ENCODE peak calls at places on chromosome 18, in ten cellular contexts. G, E, N, K, X, P, Q, W, V and U are unnamed samples.

GRCh38 chr18:31321719-31322118 is 3.8 kb downstream of the DSG1 start:
- DNase-seq in G (no peak), E (no peak), N (no peak), K (no peak), X (no peak), P (no peak), Q (no peak), W (no peak), V (no peak), U (no peak)

GRCh38 chr18:10926565-10927194 is 222.7 kb downstream of the PIEZO2 start:
- DNase-seq in G (no peak), E (no peak), N (no peak), K (no peak), X (no peak), P (peak), Q (no peak), W (no peak), V (peak), U (peak)

GRCh38 chr18:57710226-57710625 is 88.6 kb upstream of the NARS1 start:
- DNase-seq in G (no peak), E (no peak), N (no peak), K (no peak), X (no peak), P (no peak), Q (no peak), W (no peak), V (no peak), U (no peak)

GRCh38 chr18:11752116-11752911 is 63.2 kb downstream of the GNAL start:
- DNase-seq in G (no peak), E (no peak), N (no peak), K (no peak), X (no peak), P (peak), Q (no peak), W (no peak), V (peak), U (no peak)

GRCh38 chr18:35005963-35006577 is 35.1 kb upstream of the MAPRE2 start:
- DNase-seq in G (no peak), E (no peak), N (peak), K (peak), X (no peak), P (peak), Q (no peak), W (no peak), V (peak), U (peak)

GRCh38 chr18:24491882-24492281 is 31.4 kb downstream of the HRH4 start:
- DNase-seq in G (no peak), E (no peak), N (no peak), K (no peak), X (no peak), P (no peak), Q (no peak), W (no peak), V (no peak), U (no peak)

GRCh38 chr18:25832008-25832604 is 258.3 kb downstream of the SS18 start:
- DNase-seq in G (no peak), E (no peak), N (peak), K (peak), X (peak), P (peak), Q (no peak), W (no peak), V (peak), U (peak)

GRCh38 chr18:49697757-49698595 is 115.4 kb downstream of the ACAA2 start:
- DNase-seq in G (no peak), E (no peak), N (no peak), K (no peak), X (no peak), P (peak), Q (no peak), W (no peak), V (no peak), U (peak)

GRCh38 chr18:14970027-14970426 is 222.1 kb downstream of the ANKRD30B start:
- DNase-seq in G (no peak), E (no peak), N (no peak), K (no peak), X (no peak), P (peak), Q (no peak), W (no peak), V (no peak), U (peak)

GRCh38 chr18:45103319-45104070 is 422.8 kb downstream of the SETBP1 start:
- DNase-seq in G (no peak), E (no peak), N (no peak), K (no peak), X (no peak), P (no peak), Q (no peak), W (no peak), V (no peak), U (no peak)

GRCh38 chr18:52339891-52340371 is at the start of gene DCC:
- DNase-seq in G (no peak), E (no peak), N (peak), K (no peak), X (no peak), P (peak), Q (no peak), W (no peak), V (peak), U (peak)

GRCh38 chr18:48897531-48897930 is 53.2 kb downstream of the SMAD7 start:
- DNase-seq in G (peak), E (no peak), N (no peak), K (no peak), X (no peak), P (peak), Q (no peak), W (peak), V (peak), U (no peak)

GRCh38 chr18:73975266-73975665 is 172.4 kb downstream of the FBXO15 start:
- DNase-seq in G (no peak), E (no peak), N (no peak), K (no peak), X (no peak), P (peak), Q (no peak), W (no peak), V (no peak), U (peak)

GRCh38 chr18:13612111-13612997 is 114.0 kb downstream of the FAM210A start:
- DNase-seq in G (no peak), E (peak), N (no peak), K (no peak), X (no peak), P (no peak), Q (no peak), W (peak), V (no peak), U (no peak)

GRCh38 chr18:50218432-50219197 is 23.7 kb upstream of the MYO5B start:
- DNase-seq in G (no peak), E (no peak), N (no peak), K (no peak), X (no peak), P (peak), Q (no peak), W (no peak), V (peak), U (no peak)

GRCh38 chr18:73479472-73479871 is 611.7 kb upstream of the NETO1 start:
- DNase-seq in G (no peak), E (no peak), N (no peak), K (no peak), X (no peak), P (peak), Q (no peak), W (no peak), V (peak), U (peak)

GRCh38 chr18:24616638-24617037 is 156.2 kb downstream of the HRH4 start:
- DNase-seq in G (no peak), E (no peak), N (no peak), K (no peak), X (no peak), P (no peak), Q (no peak), W (no peak), V (no peak), U (no peak)

GRCh38 chr18:40473221-40473620 is 1481.8 kb upstream of the PIK3C3 start:
- DNase-seq in G (no peak), E (no peak), N (no peak), K (no peak), X (no peak), P (no peak), Q (no peak), W (no peak), V (no peak), U (no peak)

GRCh38 chr18:26685438-26686173 is 137.3 kb upstream of the KCTD1 start:
- DNase-seq in G (no peak), E (no peak), N (no peak), K (no peak), X (no peak), P (no peak), Q (no peak), W (no peak), V (no peak), U (no peak)

GRCh38 chr18:58687871-58688308 is 16.6 kb downstream of the MALT1 start:
- DNase-seq in G (no peak), E (no peak), N (no peak), K (no peak), X (no peak), P (no peak), Q (no peak), W (no peak), V (no peak), U (no peak)

GRCh38 chr18:24843123-24843522 is 382.7 kb downstream of the HRH4 start:
- DNase-seq in G (no peak), E (no peak), N (no peak), K (no peak), X (no peak), P (no peak), Q (no peak), W (no peak), V (no peak), U (no peak)

GRCh38 chr18:45874501-45875184 is 49.2 kb downstream of the SIGLEC15 start:
- DNase-seq in G (no peak), E (no peak), N (no peak), K (no peak), X (no peak), P (peak), Q (no peak), W (no peak), V (no peak), U (no peak)

GRCh38 chr18:26911840-26912239 is 46.3 kb upstream of the AQP4 start:
- DNase-seq in G (no peak), E (no peak), N (no peak), K (no peak), X (no peak), P (no peak), Q (no peak), W (no peak), V (no peak), U (no peak)

GRCh38 chr18:1930291-1931270 is 640.7 kb downstream of the METTL4 start:
- DNase-seq in G (peak), E (no peak), N (no peak), K (no peak), X (no peak), P (no peak), Q (no peak), W (no peak), V (no peak), U (no peak)

GRCh38 chr18:25146113-25146512 is 205.9 kb downstream of the ZNF521 start:
- DNase-seq in G (no peak), E (no peak), N (no peak), K (no peak), X (no peak), P (no peak), Q (no peak), W (no peak), V (no peak), U (no peak)

GRCh38 chr18:11533513-11533890 is 75.9 kb upstream of the SLC35G4 start:
- DNase-seq in G (no peak), E (no peak), N (no peak), K (no peak), X (no peak), P (no peak), Q (no peak), W (no peak), V (no peak), U (no peak)

GRCh38 chr18:30730915-30731314 is 311.6 kb downstream of the DSC3 start:
- DNase-seq in G (no peak), E (no peak), N (no peak), K (no peak), X (no peak), P (no peak), Q (no peak), W (no peak), V (no peak), U (no peak)

GRCh38 chr18:58447342-58448190 is 181.3 kb downstream of the ALPK2 start:
- DNase-seq in G (no peak), E (no peak), N (no peak), K (no peak), X (no peak), P (peak), Q (no peak), W (peak), V (no peak), U (peak)

GRCh38 chr18:27717816-27718215 is 459.1 kb downstream of the CDH2 start:
- DNase-seq in G (no peak), E (no peak), N (no peak), K (no peak), X (no peak), P (no peak), Q (no peak), W (no peak), V (no peak), U (no peak)

GRCh38 chr18:55513199-55513598 is 74.8 kb downstream of the TCF4 start:
- DNase-seq in G (no peak), E (no peak), N (no peak), K (no peak), X (no peak), P (peak), Q (no peak), W (no peak), V (peak), U (no peak)

GRCh38 chr18:14943967-14944636 is 196.1 kb downstream of the ANKRD30B start:
- DNase-seq in G (no peak), E (no peak), N (no peak), K (no peak), X (no peak), P (no peak), Q (no peak), W (no peak), V (no peak), U (no peak)

GRCh38 chr18:39463986-39464385 is 1898.4 kb upstream of the CELF4 start:
- DNase-seq in G (no peak), E (no peak), N (no peak), K (no peak), X (no peak), P (peak), Q (no peak), W (no peak), V (peak), U (peak)

GRCh38 chr18:919078-919477 is 14.4 kb downstream of the ADCYAP1 start:
- DNase-seq in G (no peak), E (no peak), N (no peak), K (no peak), X (no peak), P (no peak), Q (no peak), W (no peak), V (no peak), U (no peak)

GRCh38 chr18:31677592-31677991 is 6.8 kb downstream of the B4GALT6 start:
- DNase-seq in G (no peak), E (no peak), N (no peak), K (no peak), X (no peak), P (no peak), Q (no peak), W (no peak), V (no peak), U (no peak)

GRCh38 chr18:55321268-55322175 is 266.5 kb downstream of the TCF4 start:
- DNase-seq in G (peak), E (peak), N (peak), K (no peak), X (peak), P (peak), Q (peak), W (peak), V (peak), U (peak)

GRCh38 chr18:21912339-21913239 is 172.0 kb downstream of the MIB1 start:
- DNase-seq in G (no peak), E (no peak), N (no peak), K (no peak), X (no peak), P (no peak), Q (no peak), W (no peak), V (no peak), U (no peak)

GRCh38 chr18:7566587-7567486 is at the start of gene PTPRM:
- DNase-seq in G (peak), E (peak), N (no peak), K (no peak), X (peak), P (peak), Q (peak), W (peak), V (peak), U (peak)
- TF ChIP-seq CTCF in G (peak), E (peak), N (peak), K (peak), X (peak), P (no peak), Q (no peak), W (no peak), V (no peak), U (peak)

GRCh38 chr18:47868744-47869143 is 61.7 kb downstream of the SMAD2 start:
- DNase-seq in G (no peak), E (no peak), N (no peak), K (no peak), X (no peak), P (no peak), Q (no peak), W (no peak), V (no peak), U (no peak)
- H3K4me3 ChIP-seq in G (no peak), E (no peak), N (no peak), K (no peak), X (no peak), P (no peak), Q (no peak), W (no peak), V (no peak), U (no peak)

GRCh38 chr18:79354350-79354749 is 41.4 kb upstream of the NFATC1 start:
- DNase-seq in G (no peak), E (no peak), N (no peak), K (no peak), X (no peak), P (no peak), Q (no peak), W (no peak), V (no peak), U (no peak)

GRCh38 chr18:79355433-79356335 is 40.0 kb upstream of the NFATC1 start:
- DNase-seq in G (no peak), E (no peak), N (no peak), K (no peak), X (no peak), P (no peak), Q (no peak), W (no peak), V (no peak), U (no peak)

GRCh38 chr18:79356435-79356834 is 39.3 kb upstream of the NFATC1 start:
- DNase-seq in G (no peak), E (no peak), N (no peak), K (no peak), X (no peak), P (no peak), Q (no peak), W (no peak), V (no peak), U (no peak)

GRCh38 chr18:79352432-79352831 is 43.3 kb upstream of the NFATC1 start:
- DNase-seq in G (no peak), E (no peak), N (no peak), K (no peak), X (no peak), P (no peak), Q (no peak), W (no peak), V (no peak), U (no peak)

GRCh38 chr18:79353238-79353637 is 42.5 kb upstream of the NFATC1 start:
- DNase-seq in G (no peak), E (no peak), N (no peak), K (no peak), X (no peak), P (no peak), Q (no peak), W (no peak), V (peak), U (no peak)
- TF ChIP-seq CTCF in G (no peak), E (no peak), N (peak), K (no peak), X (no peak), P (peak), Q (no peak), W (no peak), V (peak), U (peak)

DNA sequence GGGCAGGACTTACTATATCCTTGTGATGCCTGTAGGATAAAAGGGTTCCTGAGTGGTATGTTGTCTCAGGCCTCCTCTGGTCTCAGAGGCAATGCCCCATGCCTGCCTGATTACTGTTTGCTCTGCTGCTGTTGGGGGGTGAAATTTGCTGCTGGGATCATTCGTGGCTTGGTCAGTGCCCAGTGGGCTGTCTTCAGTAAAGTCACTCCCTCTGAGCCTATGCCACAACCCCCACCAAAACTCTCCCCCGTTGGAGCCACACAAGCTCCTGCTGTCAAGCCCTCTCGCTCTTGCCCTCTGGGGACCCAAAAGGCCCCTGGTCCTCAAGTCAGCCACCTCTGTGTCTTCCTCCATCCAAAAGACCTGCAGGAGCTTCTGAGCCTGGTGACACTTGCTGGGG is 38.6 kb upstream of the TGIF1 start:
- DNase-seq in G (no peak), E (no peak), N (no peak), K (no peak), X (no peak), P (no peak), Q (no peak), W (no peak), V (no peak), U (no peak)
- H3K4me3 ChIP-seq in G (no peak), E (peak), N (no peak), K (peak), X (no peak), P (no peak), Q (no peak), W (no peak), V (no peak), U (no peak)

GRCh38 chr18:5104246-5104645 is 92.8 kb downstream of the AKAIN1 start:
- DNase-seq in G (no peak), E (no peak), N (no peak), K (no peak), X (no peak), P (no peak), Q (no peak), W (no peak), V (no peak), U (no peak)

GRCh38 chr18:5103286-5103685 is 93.8 kb downstream of the AKAIN1 start:
- DNase-seq in G (no peak), E (no peak), N (no peak), K (no peak), X (no peak), P (no peak), Q (no peak), W (no peak), V (no peak), U (no peak)

GRCh38 chr18:5107990-5108389 is 89.1 kb downstream of the AKAIN1 start:
- DNase-seq in G (no peak), E (no peak), N (no peak), K (no peak), X (no peak), P (no peak), Q (no peak), W (no peak), V (no peak), U (no peak)

GRCh38 chr18:5103693-5104092 is 93.4 kb downstream of the AKAIN1 start:
- DNase-seq in G (no peak), E (no peak), N (no peak), K (no peak), X (no peak), P (no peak), Q (no peak), W (no peak), V (no peak), U (no peak)

GRCh38 chr18:5106730-5107129 is 90.3 kb downstream of the AKAIN1 start:
- DNase-seq in G (no peak), E (no peak), N (no peak), K (no peak), X (no peak), P (no peak), Q (no peak), W (no peak), V (no peak), U (no peak)
- TF ChIP-seq CTCF in G (no peak), E (no peak), N (no peak), K (peak), X (no peak), P (no peak), Q (no peak), W (no peak), V (no peak), U (no peak)

DNA sequence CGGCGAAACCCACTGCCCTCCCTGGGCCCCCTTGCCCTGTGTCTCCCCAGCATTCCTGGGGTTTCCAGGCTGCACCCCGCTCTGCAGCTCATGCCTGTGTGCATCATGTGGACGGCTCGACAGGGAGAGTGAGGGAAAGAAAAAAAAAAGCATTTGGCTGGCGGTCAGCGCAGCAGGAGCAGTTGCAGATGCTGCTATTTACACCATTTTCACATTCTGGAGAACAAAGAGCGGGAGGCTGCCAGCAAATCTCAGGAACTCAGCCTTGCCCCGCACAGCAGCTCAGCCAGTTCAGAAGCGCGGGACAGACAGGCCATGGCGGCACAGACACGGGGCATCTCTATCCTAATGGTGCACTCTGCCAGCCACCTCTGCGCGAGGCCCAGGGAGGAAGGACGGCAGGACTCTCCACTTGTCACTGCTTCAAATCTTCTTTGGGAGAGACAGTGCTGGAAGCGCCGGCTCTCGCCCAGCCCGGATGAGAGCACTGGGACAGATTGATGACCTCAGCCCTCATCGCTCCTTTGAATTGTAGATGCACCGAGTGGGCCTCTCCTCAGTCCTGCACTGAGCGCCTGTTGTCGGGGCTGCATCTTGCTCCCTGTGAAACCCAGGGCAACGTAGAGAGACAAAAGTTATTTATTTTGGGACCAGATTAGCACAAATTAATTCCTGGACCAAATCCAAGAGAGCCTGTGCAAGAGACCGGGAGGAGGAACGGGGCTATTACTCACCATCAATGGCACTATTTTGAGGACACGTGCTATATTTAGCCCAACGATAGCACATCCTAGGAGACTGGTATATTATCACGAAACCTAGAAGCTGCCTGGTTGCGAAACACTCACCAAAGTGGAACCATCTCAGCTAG is 211.3 kb upstream of the SMIM21 start:
- DNase-seq in G (no peak), E (no peak), N (peak), K (no peak), X (peak), P (peak), Q (no peak), W (peak), V (peak), U (peak)
- H3K4me3 ChIP-seq in G (peak), E (peak), N (peak), K (no peak), X (no peak), P (peak), Q (peak), W (peak), V (peak), U (peak)